ENCODE peak calls at places on chromosomes 16 and 17, in seven cellular contexts. One of them, this sample, is unnamed.

GRCh38 chr16:31458073-31458834 is 1.0 kb upstream of the ARMC5 start:
- DNase-seq in A549: peak; percentile 60
- DNase-seq in astrocyte: peak; percentile 49
- DNase-seq in fibroblast of lung: peak; percentile 60
- DNase-seq in left lung: peak; percentile 70
- DNase-seq in stomach: peak; percentile 57
- DNase-seq in prostate gland: no peak
- DNase-seq in this sample: no peak

GRCh38 chr16:84054916-84055315 is 12.3 kb upstream of the SLC38A8 start:
- DNase-seq in left lung: no peak
- DNase-seq in A549: no peak
- DNase-seq in fibroblast of lung: no peak
- DNase-seq in prostate gland: no peak
- DNase-seq in stomach: no peak
- DNase-seq in astrocyte: no peak
- DNase-seq in this sample: no peak

GRCh38 chr17:66459811-66460270 is 157.4 kb downstream of the PRKCA start:
- DNase-seq in prostate gland: no peak
- DNase-seq in left lung: peak; percentile 71
- DNase-seq in A549: peak; percentile 91
- DNase-seq in fibroblast of lung: peak; percentile 99
- DNase-seq in stomach: peak; percentile 48
- DNase-seq in astrocyte: peak; percentile 98
- DNase-seq in this sample: peak; percentile 67

GRCh38 chr16:87582221-87582965 is 19.9 kb upstream of the JPH3 start:
- DNase-seq in astrocyte: peak; percentile 79
- DNase-seq in left lung: peak; percentile 63
- DNase-seq in fibroblast of lung: peak; percentile 86
- DNase-seq in prostate gland: no peak
- DNase-seq in stomach: no peak
- DNase-seq in A549: no peak
- DNase-seq in this sample: peak; percentile 49

GRCh38 chr16:22192261-22193133 is 13.6 kb upstream of the EEF2K start:
- DNase-seq in fibroblast of lung: peak; percentile 95
- DNase-seq in left lung: peak; percentile 92
- DNase-seq in stomach: peak; percentile 78
- DNase-seq in astrocyte: peak; percentile 93
- DNase-seq in prostate gland: peak; percentile 63
- DNase-seq in A549: no peak
- DNase-seq in this sample: peak; percentile 94

GRCh38 chr17:3641014-3641413 is 4.5 kb downstream of the CTNS start:
- DNase-seq in prostate gland: no peak
- DNase-seq in fibroblast of lung: no peak
- DNase-seq in stomach: no peak
- DNase-seq in A549: no peak
- DNase-seq in left lung: no peak
- DNase-seq in astrocyte: no peak
- DNase-seq in this sample: no peak

GRCh38 chr17:59769891-59770290 is 62.4 kb downstream of the VMP1 start:
- DNase-seq in left lung: no peak
- DNase-seq in stomach: no peak
- DNase-seq in prostate gland: no peak
- DNase-seq in astrocyte: peak; percentile 52
- DNase-seq in fibroblast of lung: peak; percentile 62
- DNase-seq in A549: no peak
- DNase-seq in this sample: no peak

GRCh38 chr17:77721823-77722160 is 236.7 kb upstream of the TNRC6C start:
- DNase-seq in prostate gland: no peak
- DNase-seq in stomach: no peak
- DNase-seq in fibroblast of lung: no peak
- DNase-seq in left lung: no peak
- DNase-seq in A549: no peak
- DNase-seq in astrocyte: no peak
- DNase-seq in this sample: no peak

GRCh38 chr17:71921726-71922320 is 199.0 kb upstream of the SOX9 start:
- DNase-seq in left lung: no peak
- DNase-seq in stomach: no peak
- DNase-seq in fibroblast of lung: peak; percentile 63
- DNase-seq in prostate gland: no peak
- DNase-seq in astrocyte: peak; percentile 60
- DNase-seq in A549: no peak
- DNase-seq in this sample: no peak

GRCh38 chr16:14003119-14003570 is 68.0 kb upstream of the MRTFB start:
- DNase-seq in prostate gland: peak; percentile 47
- DNase-seq in fibroblast of lung: peak; percentile 77
- DNase-seq in stomach: no peak
- DNase-seq in A549: no peak
- DNase-seq in astrocyte: peak; percentile 65
- DNase-seq in left lung: peak; percentile 82
- DNase-seq in this sample: peak; percentile 74

GRCh38 chr16:35196313-35196712 is 1736.9 kb downstream of the TP53TG3F start:
- DNase-seq in A549: no peak
- DNase-seq in fibroblast of lung: no peak
- DNase-seq in stomach: no peak
- DNase-seq in prostate gland: no peak
- DNase-seq in astrocyte: no peak
- DNase-seq in left lung: no peak
- DNase-seq in this sample: no peak

GRCh38 chr16:56939801-56940200 is 7.9 kb downstream of the HERPUD1 start:
- DNase-seq in stomach: no peak
- DNase-seq in A549: no peak
- DNase-seq in prostate gland: no peak
- DNase-seq in left lung: no peak
- DNase-seq in fibroblast of lung: no peak
- DNase-seq in astrocyte: no peak
- DNase-seq in this sample: no peak

GRCh38 chr17:20010099-20010863 is 1.1 kb downstream of the SPECC1 start:
- DNase-seq in prostate gland: peak; percentile 23
- DNase-seq in fibroblast of lung: peak; percentile 55
- DNase-seq in left lung: no peak
- DNase-seq in astrocyte: peak; percentile 51
- DNase-seq in stomach: peak; percentile 45
- DNase-seq in A549: peak; percentile 90
- DNase-seq in this sample: no peak

GRCh38 chr17:18314059-18314730 is 599 bp downstream of the TOP3A start:
- DNase-seq in stomach: no peak
- DNase-seq in left lung: no peak
- DNase-seq in prostate gland: peak; percentile 11
- DNase-seq in fibroblast of lung: peak; percentile 12
- DNase-seq in A549: no peak
- DNase-seq in astrocyte: peak; percentile 16
- DNase-seq in this sample: no peak

GRCh38 chr16:79698341-79698753 is 97.8 kb upstream of the MAF start:
- DNase-seq in stomach: no peak
- DNase-seq in A549: no peak
- DNase-seq in left lung: no peak
- DNase-seq in prostate gland: no peak
- DNase-seq in astrocyte: peak; percentile 46
- DNase-seq in fibroblast of lung: peak; percentile 63
- DNase-seq in this sample: peak; percentile 65

GRCh38 chr16:62208934-62209333 is 172.7 kb upstream of the CDH8 start:
- DNase-seq in left lung: no peak
- DNase-seq in A549: no peak
- DNase-seq in prostate gland: no peak
- DNase-seq in stomach: no peak
- DNase-seq in fibroblast of lung: no peak
- DNase-seq in astrocyte: no peak
- DNase-seq in this sample: no peak

GRCh38 chr17:71287246-71287828 is 833.5 kb upstream of the SOX9 start:
- DNase-seq in astrocyte: peak; percentile 18
- DNase-seq in fibroblast of lung: peak; percentile 20
- DNase-seq in stomach: no peak
- DNase-seq in left lung: no peak
- DNase-seq in A549: no peak
- DNase-seq in prostate gland: no peak
- DNase-seq in this sample: no peak

GRCh38 chr17:78759203-78759968 is 22.7 kb downstream of the CYTH1 start:
- DNase-seq in astrocyte: peak; percentile 72
- DNase-seq in stomach: peak; percentile 85
- DNase-seq in fibroblast of lung: peak; percentile 76
- DNase-seq in prostate gland: peak; percentile 58
- DNase-seq in A549: no peak
- DNase-seq in left lung: peak; percentile 80
- DNase-seq in this sample: no peak

GRCh38 chr16:17802566-17802965 is 331.8 kb upstream of the XYLT1 start:
- DNase-seq in astrocyte: peak; percentile 70
- DNase-seq in prostate gland: no peak
- DNase-seq in A549: no peak
- DNase-seq in left lung: no peak
- DNase-seq in fibroblast of lung: peak; percentile 71
- DNase-seq in stomach: no peak
- DNase-seq in this sample: no peak

GRCh38 chr16:27461483-27462171 is 59.7 kb downstream of the IL21R start:
- DNase-seq in stomach: no peak
- DNase-seq in left lung: no peak
- DNase-seq in prostate gland: no peak
- DNase-seq in fibroblast of lung: peak; percentile 19
- DNase-seq in A549: no peak
- DNase-seq in astrocyte: no peak
- DNase-seq in this sample: no peak

GRCh38 chr16:27460663-27461482 is 58.9 kb downstream of the IL21R start:
- DNase-seq in stomach: no peak
- DNase-seq in left lung: no peak
- DNase-seq in fibroblast of lung: peak; percentile 26
- DNase-seq in astrocyte: no peak
- DNase-seq in prostate gland: no peak
- DNase-seq in A549: no peak
- DNase-seq in this sample: no peak

GRCh38 chr16:27460213-27460612 is 58.2 kb downstream of the IL21R start:
- DNase-seq in fibroblast of lung: no peak
- DNase-seq in A549: no peak
- DNase-seq in prostate gland: no peak
- DNase-seq in left lung: no peak
- DNase-seq in stomach: no peak
- DNase-seq in astrocyte: no peak
- DNase-seq in this sample: no peak

GRCh38 chr16:27458196-27458728 is 56.3 kb downstream of the IL21R start:
- DNase-seq in left lung: no peak
- DNase-seq in prostate gland: peak; percentile 26
- DNase-seq in astrocyte: no peak
- DNase-seq in stomach: no peak
- DNase-seq in fibroblast of lung: no peak
- DNase-seq in A549: no peak
- DNase-seq in this sample: no peak

DNA sequence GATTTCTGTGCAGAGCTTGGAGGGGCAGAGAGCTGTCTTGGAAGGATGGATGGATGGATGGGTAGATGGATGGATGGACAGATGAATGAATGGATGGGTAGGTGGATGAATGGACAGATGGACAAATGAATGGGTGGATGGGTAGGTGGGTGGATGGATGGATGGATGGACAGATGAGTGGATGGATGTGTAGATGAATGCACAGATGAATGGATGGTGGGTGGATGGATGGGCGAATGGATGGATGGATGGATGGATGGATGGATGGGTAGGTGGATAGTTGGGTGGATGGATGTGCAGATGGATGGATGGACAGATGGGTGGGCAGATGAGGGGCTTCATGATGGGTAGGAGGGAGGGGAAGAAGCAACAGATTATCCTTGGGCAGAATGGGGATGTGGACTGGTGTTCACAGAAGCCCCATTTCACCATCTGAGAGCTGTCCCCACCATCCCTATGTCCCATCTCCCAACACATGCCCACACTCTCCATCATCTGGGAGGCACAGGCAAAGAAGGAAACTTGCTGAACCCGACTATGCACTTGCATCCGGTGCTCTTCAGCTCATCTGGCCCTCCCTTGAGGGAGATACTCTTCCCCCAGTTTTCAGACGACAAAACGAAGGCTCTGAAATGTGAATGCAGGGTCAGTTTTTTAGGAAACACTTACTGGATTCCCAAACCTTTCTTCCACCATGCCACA is 57.2 kb downstream of the IL21R start:
- DNase-seq in left lung: no peak
- DNase-seq in astrocyte: no peak
- DNase-seq in fibroblast of lung: no peak
- DNase-seq in A549: no peak
- DNase-seq in prostate gland: no peak
- DNase-seq in stomach: no peak
- DNase-seq in this sample: no peak
- H3K4me1 ChIP-seq in left lung: no peaks in the 10 kb centered on the region
- H3K4me1 ChIP-seq in astrocyte: peaks cover 11% of the 10 kb centered on the region
- H3K4me1 ChIP-seq in fibroblast of lung: peaks cover 4% of the 10 kb centered on the region
- H3K4me1 ChIP-seq in A549: no peaks in the 10 kb centered on the region
- H3K4me1 ChIP-seq in prostate gland: no peaks in the 10 kb centered on the region
- H3K4me1 ChIP-seq in stomach: peaks cover 8% of the 10 kb centered on the region
- H3K4me1 ChIP-seq in this sample: no peaks in the 10 kb centered on the region

DNA sequence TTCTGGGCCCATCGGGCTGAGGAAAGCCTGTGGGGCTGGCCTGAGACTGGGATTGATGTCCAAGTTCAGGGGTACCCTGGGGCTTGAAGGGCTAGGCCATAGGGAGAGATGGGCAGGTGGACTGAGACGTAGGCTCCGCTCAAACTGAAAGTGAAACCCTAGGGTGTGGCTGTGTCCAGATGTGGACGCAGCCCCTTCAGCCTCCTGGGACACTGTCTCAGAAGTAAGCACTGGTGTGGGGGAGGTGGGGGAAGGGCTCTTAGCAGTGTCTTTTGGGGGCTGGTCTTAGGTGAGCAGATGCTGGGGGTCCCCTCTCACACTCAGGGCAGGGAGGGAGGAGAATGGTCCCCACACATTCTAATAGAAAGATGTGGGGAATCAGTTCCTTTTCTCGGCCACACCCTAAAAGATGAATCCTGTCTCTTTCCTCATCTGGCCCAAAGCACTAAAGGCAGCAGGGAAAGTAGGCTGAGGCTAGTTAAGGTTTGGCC is 5.5 kb downstream of the FMNL1 start:
- DNase-seq in prostate gland: no peak
- DNase-seq in astrocyte: no peak
- DNase-seq in fibroblast of lung: no peak
- DNase-seq in A549: no peak
- DNase-seq in left lung: no peak
- DNase-seq in stomach: no peak
- DNase-seq in this sample: no peak
- H3K27ac ChIP-seq in prostate gland: no peak overlapping the region
- H3K27ac ChIP-seq in astrocyte: no peak overlapping the region
- H3K27ac ChIP-seq in fibroblast of lung: no peak overlapping the region
- H3K27ac ChIP-seq in A549: peak overlapping the region; percentile 97
- H3K27ac ChIP-seq in left lung: peak overlapping the region; percentile 84
- H3K27ac ChIP-seq in stomach: peak overlapping the region; percentile 92
- H3K27ac ChIP-seq in this sample: no peak overlapping the region

GRCh38 chr16:67177743-67178699 is 5.7 kb downstream of the MATCAP1 start:
- DNase-seq in A549: peak; percentile 76
- DNase-seq in left lung: peak; percentile 82
- DNase-seq in stomach: peak; percentile 88
- DNase-seq in astrocyte: no peak
- DNase-seq in prostate gland: peak; percentile 85
- DNase-seq in fibroblast of lung: peak; percentile 52
- DNase-seq in this sample: no peak
- H3K4me3 ChIP-seq in A549: peak overlapping the region; percentile 46
- H3K4me3 ChIP-seq in left lung: peak overlapping the region; percentile 43
- H3K4me3 ChIP-seq in stomach: peak overlapping the region; percentile 48
- H3K4me3 ChIP-seq in astrocyte: no peak overlapping the region
- H3K4me3 ChIP-seq in prostate gland: peak overlapping the region; percentile 41
- H3K4me3 ChIP-seq in fibroblast of lung: no peak overlapping the region
- H3K4me3 ChIP-seq in this sample: peak overlapping the region; percentile 45

DNA sequence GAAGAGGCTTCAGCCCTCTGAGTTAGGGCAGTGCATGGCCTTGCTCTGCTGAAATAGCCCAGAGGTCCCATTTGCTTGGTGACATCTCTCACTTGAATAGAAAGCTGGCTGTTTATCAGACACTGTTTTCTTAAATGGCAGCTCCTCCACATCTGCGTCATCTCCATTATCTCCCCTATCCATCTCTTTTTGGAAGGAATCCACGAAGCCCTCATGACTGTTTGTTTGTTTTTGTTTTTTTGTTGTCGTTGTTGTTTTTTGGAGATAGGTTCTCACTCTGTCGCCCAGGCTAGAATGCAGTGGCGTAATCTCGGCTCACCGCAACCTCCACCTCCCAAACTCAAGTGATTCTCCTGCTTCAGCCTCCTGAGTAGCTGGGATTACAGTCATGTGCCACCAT is 16.6 kb downstream of the NAA60 start:
- DNase-seq in prostate gland: no peak
- DNase-seq in stomach: no peak
- DNase-seq in A549: no peak
- DNase-seq in astrocyte: no peak
- DNase-seq in fibroblast of lung: no peak
- DNase-seq in left lung: no peak
- DNase-seq in this sample: no peak
- H3K4me1 ChIP-seq in prostate gland: peaks cover 21% of the 10 kb centered on the region
- H3K4me1 ChIP-seq in stomach: peaks cover 51% of the 10 kb centered on the region
- H3K4me1 ChIP-seq in A549: peaks cover 33% of the 10 kb centered on the region
- H3K4me1 ChIP-seq in astrocyte: peaks cover 24% of the 10 kb centered on the region
- H3K4me1 ChIP-seq in fibroblast of lung: peaks cover 3% of the 10 kb centered on the region
- H3K4me1 ChIP-seq in left lung: peaks cover 30% of the 10 kb centered on the region
- H3K4me1 ChIP-seq in this sample: peaks cover 17% of the 10 kb centered on the region